ENCODE peak calls at places on chromosomes 2 and 18, in four cellular contexts. V is H1, Q is Panc1, D is K562. H is an unnamed sample.

GRCh38 chr18:27713727-27714080 is 463.2 kb downstream of the CDH2 start:
- DNase-seq in V (no peak), Q (no peak), D (no peak), H (no peak)

GRCh38 chr2:14255135-14255820 is 377.2 kb upstream of the LRATD1 start:
- DNase-seq in V (peak), Q (no peak), D (no peak), H (no peak)

GRCh38 chr18:67318651-67319050 is 197.9 kb downstream of the DSEL start:
- DNase-seq in V (no peak), Q (no peak), D (no peak), H (no peak)

GRCh38 chr18:61851940-61852451 is 40.8 kb downstream of the RNF152 start:
- DNase-seq in V (no peak), Q (no peak), D (no peak), H (no peak)

GRCh38 chr2:120630031-120630701 is 105.5 kb upstream of the GLI2 start:
- DNase-seq in V (no peak), Q (no peak), D (no peak), H (no peak)

GRCh38 chr2:25617948-25618646 is 55.3 kb downstream of the DTNB start:
- DNase-seq in V (no peak), Q (peak), D (no peak), H (no peak)

GRCh38 chr2:43169987-43170732 is 56.2 kb downstream of the ZFP36L2 start:
- DNase-seq in V (no peak), Q (no peak), D (peak), H (no peak)

GRCh38 chr2:19369341-19369955 is 11.0 kb upstream of the OSR1 start:
- DNase-seq in V (no peak), Q (no peak), D (no peak), H (peak)

GRCh38 chr2:3670941-3671340 is 12.9 kb downstream of the ALLC start:
- DNase-seq in V (no peak), Q (no peak), D (no peak), H (no peak)

GRCh38 chr2:217913415-217913814 is 89.4 kb downstream of the TNS1 start:
- DNase-seq in V (no peak), Q (no peak), D (no peak), H (no peak)

GRCh38 chr2:219003979-219004378 is 10.8 kb upstream of the CRYBA2 start:
- DNase-seq in V (no peak), Q (no peak), D (no peak), H (no peak)

GRCh38 chr2:132757676-132758075 is 87.7 kb upstream of the LYPD1 start:
- DNase-seq in V (no peak), Q (no peak), D (no peak), H (no peak)

GRCh38 chr18:37253424-37254255 is 312.0 kb downstream of the CELF4 start:
- DNase-seq in V (no peak), Q (no peak), D (peak), H (no peak)

GRCh38 chr2:237459741-237460174 is 27.3 kb upstream of the MLPH start:
- DNase-seq in V (no peak), Q (no peak), D (no peak), H (no peak)

GRCh38 chr18:42048150-42048549 is 93.1 kb downstream of the PIK3C3 start:
- DNase-seq in V (no peak), Q (no peak), D (no peak), H (no peak)

GRCh38 chr2:88651646-88652045 is 24.4 kb upstream of the EIF2AK3 start:
- DNase-seq in V (no peak), Q (no peak), D (no peak), H (no peak)

GRCh38 chr2:112089375-112089774 is 34.3 kb downstream of the TMEM87B start:
- DNase-seq in V (no peak), Q (no peak), D (no peak), H (no peak)

GRCh38 chr2:112085382-112085730 is 30.3 kb downstream of the TMEM87B start:
- DNase-seq in V (no peak), Q (no peak), D (no peak), H (no peak)

GRCh38 chr2:112087346-112088020 is 32.4 kb downstream of the TMEM87B start:
- DNase-seq in V (no peak), Q (no peak), D (no peak), H (no peak)

GRCh38 chr2:112084689-112085381 is 29.8 kb downstream of the TMEM87B start:
- DNase-seq in V (no peak), Q (no peak), D (no peak), H (no peak)

GRCh38 chr2:112085916-112086669 is 31.0 kb downstream of the TMEM87B start:
- DNase-seq in V (no peak), Q (no peak), D (no peak), H (no peak)
- TF ChIP-seq SIN3A in V (no peak), Q (no peak), D (no peak), H (no peak)

DNA sequence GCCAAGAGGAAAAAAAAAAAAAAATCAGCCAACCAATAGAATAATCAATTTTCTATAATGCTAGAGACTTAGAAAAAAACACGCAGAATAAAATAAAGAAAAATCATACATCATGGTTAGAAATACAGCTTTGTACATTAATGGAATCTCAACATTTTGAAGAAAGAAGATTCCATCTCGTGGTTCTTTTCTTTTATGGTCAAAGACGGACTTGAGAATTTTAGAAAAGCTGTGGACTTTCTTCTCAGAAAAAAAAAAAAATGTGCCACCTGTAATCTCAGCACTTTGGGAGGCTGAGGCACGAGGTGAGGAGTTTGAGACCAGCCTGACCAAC is 41.8 kb upstream of the ATIC start:
- DNase-seq in V (no peak), Q (no peak), D (no peak), H (no peak)
- TF ChIP-seq CTCF in V (no peak), Q (peak), D (no peak), H (no peak)

DNA sequence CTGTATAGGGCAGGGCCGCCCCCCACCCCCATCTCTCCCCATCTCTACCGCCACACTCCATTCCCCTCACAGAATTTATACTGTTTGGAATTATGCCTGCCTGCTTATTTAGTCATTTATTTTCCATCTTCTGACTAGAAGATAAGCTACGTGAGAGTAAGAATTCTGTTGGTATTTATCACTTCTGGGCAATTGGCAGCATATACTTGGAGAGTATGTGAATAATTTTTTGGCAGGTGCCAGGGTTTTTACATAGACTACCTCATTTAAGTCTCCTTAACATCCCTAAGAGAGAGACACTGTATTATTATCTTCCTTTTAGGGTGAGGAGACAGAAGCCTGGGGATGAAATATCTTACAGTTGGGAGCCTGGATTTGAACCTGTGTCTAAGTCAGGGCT is 45.0 kb downstream of the SLC4A1AP start:
- DNase-seq in V (no peak), Q (no peak), D (no peak), H (no peak)
- TF ChIP-seq SIN3A in V (no peak), Q (no peak), D (no peak), H (no peak)

GRCh38 chr2:167869200-167869599 is 378.2 kb downstream of the STK39 start:
- DNase-seq in V (no peak), Q (no peak), D (no peak), H (no peak)
- TF ChIP-seq CTCF in V (no peak), Q (peak), D (peak), H (no peak)

GRCh38 chr18:44588466-44588865 is 92.2 kb upstream of the SETBP1 start:
- DNase-seq in V (no peak), Q (no peak), D (no peak), H (no peak)

GRCh38 chr18:44589709-44590108 is 91.0 kb upstream of the SETBP1 start:
- DNase-seq in V (no peak), Q (no peak), D (no peak), H (no peak)

GRCh38 chr18:44592639-44593038 is 88.0 kb upstream of the SETBP1 start:
- DNase-seq in V (no peak), Q (no peak), D (no peak), H (no peak)

GRCh38 chr18:44594779-44595467 is 85.8 kb upstream of the SETBP1 start:
- DNase-seq in V (no peak), Q (no peak), D (no peak), H (no peak)

DNA sequence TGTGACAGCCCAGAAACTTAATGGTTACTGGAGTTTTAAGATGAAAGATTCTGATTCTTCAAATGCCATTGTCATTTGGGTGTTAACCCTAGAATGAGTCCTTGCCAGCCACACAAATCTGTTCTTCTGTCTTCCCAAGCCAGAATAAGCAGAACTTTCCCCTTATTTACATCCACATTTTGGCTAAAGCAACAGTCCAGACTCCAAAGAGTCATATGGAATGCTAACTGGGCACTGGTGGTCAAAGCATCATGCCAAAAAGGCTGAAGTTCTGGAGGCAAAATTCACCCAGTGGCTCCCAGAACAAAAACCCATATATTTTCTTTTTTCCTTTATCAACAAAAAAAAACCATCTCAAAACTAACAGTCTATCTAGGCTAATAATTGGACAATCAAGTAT is 89.7 kb upstream of the SETBP1 start:
- DNase-seq in V (no peak), Q (no peak), D (no peak), H (no peak)
- TF ChIP-seq SIN3A in V (no peak), Q (no peak), D (no peak), H (no peak)

GRCh38 chr2:226405465-226405864 is 394.2 kb downstream of the IRS1 start:
- DNase-seq in V (no peak), Q (no peak), D (no peak), H (no peak)

GRCh38 chr2:226408131-226408530 is 391.5 kb downstream of the IRS1 start:
- DNase-seq in V (no peak), Q (no peak), D (no peak), H (no peak)

GRCh38 chr2:226398580-226398979 is 401.0 kb downstream of the IRS1 start:
- DNase-seq in V (no peak), Q (no peak), D (no peak), H (no peak)

GRCh38 chr2:226399006-226399405 is 400.6 kb downstream of the IRS1 start:
- DNase-seq in V (no peak), Q (no peak), D (no peak), H (no peak)

DNA sequence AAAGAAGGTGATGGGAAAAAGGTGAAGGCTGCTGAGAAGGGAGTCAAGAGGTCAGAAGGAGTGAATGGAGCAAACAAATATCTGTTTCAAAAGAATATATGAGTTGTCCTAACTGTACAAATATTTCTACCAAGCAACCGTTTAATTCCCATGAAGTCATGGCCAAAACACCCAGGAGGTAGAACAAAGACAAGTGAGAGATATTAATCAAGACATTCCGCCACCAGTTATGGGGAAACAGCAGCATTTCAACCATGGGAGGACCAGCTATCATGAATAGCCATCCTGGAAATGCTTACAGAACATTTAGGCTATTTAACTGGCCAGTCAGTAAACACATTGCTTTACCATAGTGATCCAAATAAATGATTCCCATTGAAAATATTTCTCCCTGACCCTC is 396.3 kb downstream of the IRS1 start:
- DNase-seq in V (no peak), Q (no peak), D (no peak), H (no peak)
- TF ChIP-seq CTCF in V (no peak), Q (no peak), D (no peak), H (no peak)

GRCh38 chr2:17271401-17271800 is 246.8 kb downstream of the RAD51AP2 start:
- DNase-seq in V (no peak), Q (no peak), D (no peak), H (no peak)
- TF ChIP-seq SIN3A in V (no peak), Q (no peak), D (no peak), H (no peak)

GRCh38 chr2:122209377-122209776 is 453.9 kb downstream of the TSN start:
- DNase-seq in V (no peak), Q (no peak), D (no peak), H (no peak)

GRCh38 chr2:122205637-122206036 is 450.2 kb downstream of the TSN start:
- DNase-seq in V (no peak), Q (no peak), D (no peak), H (no peak)

GRCh38 chr2:122206101-122206500 is 450.6 kb downstream of the TSN start:
- DNase-seq in V (no peak), Q (no peak), D (no peak), H (no peak)

GRCh38 chr2:122203523-122203922 is 448.1 kb downstream of the TSN start:
- DNase-seq in V (no peak), Q (no peak), D (no peak), H (no peak)
- TF ChIP-seq CTCF in V (no peak), Q (no peak), D (no peak), H (no peak)

DNA sequence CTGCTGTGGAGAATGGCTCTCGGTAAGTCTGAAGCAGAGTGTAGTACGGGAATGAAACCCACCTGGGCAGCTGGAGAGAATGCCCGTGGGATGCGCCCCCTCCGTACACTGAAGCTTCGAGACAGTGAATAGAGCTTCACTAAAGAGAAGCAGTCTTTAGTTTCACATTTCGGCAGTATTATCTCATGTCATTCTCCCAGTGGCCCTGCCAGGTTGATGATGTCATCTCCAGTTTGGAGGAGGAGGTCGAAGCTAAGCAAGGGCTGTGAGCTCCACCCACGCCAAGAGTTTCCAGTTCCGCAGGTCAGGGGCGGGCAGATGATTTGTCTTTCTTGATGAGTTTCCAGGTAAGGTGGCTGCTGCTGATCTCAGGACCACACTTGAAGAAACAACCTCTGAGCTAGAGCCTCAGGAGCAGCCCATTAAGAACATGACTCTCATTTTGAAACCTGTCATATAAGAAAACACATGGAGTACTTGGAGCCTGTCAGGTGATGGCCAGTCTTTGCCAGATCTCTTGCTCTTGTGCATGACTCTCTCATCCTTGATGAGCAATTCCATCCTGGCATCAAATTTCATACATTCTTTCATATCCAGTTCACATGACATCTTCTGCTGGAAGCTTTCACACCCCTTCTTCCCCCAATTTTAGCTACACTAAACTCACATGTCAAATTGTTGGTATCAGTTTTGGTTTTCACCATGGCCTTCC is 475.0 kb downstream of the RNF144A start:
- DNase-seq in V (no peak), Q (no peak), D (peak), H (no peak)
- TF ChIP-seq SIN3A in V (no peak), Q (no peak), D (no peak), H (no peak)

GRCh38 chr18:710418-711300 is 1.8 kb downstream of the ENOSF1 start:
- DNase-seq in V (no peak), Q (no peak), D (no peak), H (no peak)

GRCh38 chr18:711330-711692 is 1.1 kb downstream of the ENOSF1 start:
- DNase-seq in V (no peak), Q (no peak), D (peak), H (no peak)

GRCh38 chr18:713135-713490 is 683 bp upstream of the ENOSF1 start:
- DNase-seq in V (no peak), Q (no peak), D (no peak), H (no peak)

GRCh38 chr18:712401-713134 is at the start of gene ENOSF1:
- DNase-seq in V (peak), Q (peak), D (peak), H (peak)

DNA sequence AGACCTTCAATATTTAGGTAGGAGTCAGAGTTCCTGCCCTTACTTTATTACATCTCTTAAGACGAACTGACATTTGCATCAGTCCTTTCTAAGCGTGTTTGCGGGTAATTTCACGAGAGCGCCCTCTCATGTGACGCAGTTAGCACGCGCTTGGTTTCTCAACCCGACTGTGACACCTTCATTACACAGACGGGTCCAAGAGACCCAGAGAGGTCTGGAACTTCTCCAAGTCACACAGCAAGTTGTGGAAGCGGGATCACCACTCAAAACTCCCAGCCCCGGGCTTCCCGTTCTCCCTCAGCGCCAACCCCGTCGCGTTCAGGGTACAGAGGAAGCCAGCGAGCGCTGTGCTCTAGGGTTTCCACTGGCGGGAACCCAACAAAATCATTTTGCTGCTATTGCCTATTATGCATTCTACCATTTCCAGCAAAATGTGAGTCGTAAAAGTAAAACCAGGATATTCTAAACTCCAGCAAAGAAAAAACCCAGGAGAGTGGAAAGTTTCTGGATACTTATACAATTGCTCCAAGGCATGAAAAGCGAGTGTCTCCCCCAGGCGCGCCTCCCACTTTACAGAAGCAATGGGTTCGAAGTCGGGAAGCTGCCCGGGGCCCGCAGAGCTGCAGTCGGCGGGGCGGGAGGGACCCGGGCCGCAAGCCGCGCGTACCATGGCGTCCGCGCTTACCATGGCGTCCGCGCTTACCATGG is 583 bp downstream of the ENOSF1 start:
- DNase-seq in V (no peak), Q (peak), D (peak), H (peak)
- TF ChIP-seq CTCF in V (no peak), Q (no peak), D (peak), H (no peak)

H was measured in HCT116.